ENCODE peak calls at places on chromosome 21, in nine cellular contexts. H is psoas muscle; I is CD8-positive, alpha-beta T cell; O is K562; U is left lung; A is fibroblast of lung; L is heart right ventricle; C is transverse colon; Q is thoracic aorta. F is an unnamed sample.
A peak's percentile ranks its signal among the peaks of the same experiment; 100 is the strongest.

GRCh38 chr21:46500224-46500861 is 41.7 kb downstream of the DIP2A start:
- DNase-seq in H (no peak), I (no peak), O (peak; percentile 42), U (no peak), A (peak; percentile 44), L (no peak), C (no peak), Q (no peak), F (no peak)

GRCh38 chr21:36806103-36806502 is 107.2 kb downstream of the SIM2 start:
- DNase-seq in H (no peak), I (no peak), O (no peak), U (no peak), A (peak; percentile 45), L (no peak), C (no peak), Q (no peak), F (no peak)

GRCh38 chr21:27590271-27590670 is 623.4 kb upstream of the ADAMTS5 start:
- DNase-seq in H (peak; percentile 21), I (no peak), O (no peak), U (no peak), A (peak; percentile 20), L (peak; percentile 14), C (no peak), Q (no peak), F (no peak)

GRCh38 chr21:43467785-43468184 is 40.9 kb upstream of the SIK1 start:
- DNase-seq in H (no peak), I (no peak), O (no peak), U (peak; percentile 4), A (no peak), L (no peak), C (no peak), Q (no peak), F (no peak)

GRCh38 chr21:36385909-36386642 is 884 bp downstream of the CHAF1B start:
- DNase-seq in H (no peak), I (no peak), O (no peak), U (no peak), A (no peak), L (no peak), C (no peak), Q (no peak), F (no peak)

GRCh38 chr21:33427051-33427450 is 23.8 kb downstream of the IFNGR2 start:
- DNase-seq in H (no peak), I (no peak), O (no peak), U (no peak), A (no peak), L (no peak), C (no peak), Q (no peak), F (no peak)

GRCh38 chr21:25424674-25425073 is 182.6 kb downstream of the MRPL39 start:
- DNase-seq in H (no peak), I (no peak), O (no peak), U (no peak), A (no peak), L (no peak), C (no peak), Q (no peak), F (no peak)

GRCh38 chr21:33230518-33231324 is 983 bp downstream of the IFNAR2 start:
- DNase-seq in H (peak; percentile 58), I (peak; percentile 44), O (peak; percentile 69), U (peak; percentile 82), A (peak; percentile 71), L (peak; percentile 56), C (peak; percentile 66), Q (no peak), F (peak; percentile 33)

GRCh38 chr21:26107439-26107838 is 63.1 kb downstream of the APP start:
- DNase-seq in H (no peak), I (no peak), O (no peak), U (no peak), A (no peak), L (no peak), C (no peak), Q (no peak), F (no peak)

GRCh38 chr21:33266784-33267135 is 593 bp downstream of the IL10RB start:
- DNase-seq in H (no peak), I (peak; percentile 40), O (no peak), U (no peak), A (no peak), L (no peak), C (peak; percentile 45), Q (no peak), F (no peak)

GRCh38 chr21:36321325-36322082 is 1.5 kb downstream of the MORC3 start:
- DNase-seq in H (no peak), I (no peak), O (peak; percentile 23), U (no peak), A (peak; percentile 33), L (no peak), C (no peak), Q (no peak), F (peak; percentile 15)

GRCh38 chr21:33419538-33420123 is 16.4 kb downstream of the IFNGR2 start:
- DNase-seq in H (peak; percentile 31), I (no peak), O (no peak), U (no peak), A (no peak), L (no peak), C (no peak), Q (no peak), F (peak; percentile 62)

GRCh38 chr21:28884481-28884880 is 108.2 kb downstream of the LTN1 start:
- DNase-seq in H (no peak), I (no peak), O (no peak), U (no peak), A (peak; percentile 16), L (no peak), C (no peak), Q (no peak), F (no peak)

GRCh38 chr21:22063140-22063539 is 1064.9 kb downstream of the NCAM2 start:
- DNase-seq in H (no peak), I (no peak), O (no peak), U (no peak), A (no peak), L (no peak), C (no peak), Q (no peak), F (no peak)

DNA sequence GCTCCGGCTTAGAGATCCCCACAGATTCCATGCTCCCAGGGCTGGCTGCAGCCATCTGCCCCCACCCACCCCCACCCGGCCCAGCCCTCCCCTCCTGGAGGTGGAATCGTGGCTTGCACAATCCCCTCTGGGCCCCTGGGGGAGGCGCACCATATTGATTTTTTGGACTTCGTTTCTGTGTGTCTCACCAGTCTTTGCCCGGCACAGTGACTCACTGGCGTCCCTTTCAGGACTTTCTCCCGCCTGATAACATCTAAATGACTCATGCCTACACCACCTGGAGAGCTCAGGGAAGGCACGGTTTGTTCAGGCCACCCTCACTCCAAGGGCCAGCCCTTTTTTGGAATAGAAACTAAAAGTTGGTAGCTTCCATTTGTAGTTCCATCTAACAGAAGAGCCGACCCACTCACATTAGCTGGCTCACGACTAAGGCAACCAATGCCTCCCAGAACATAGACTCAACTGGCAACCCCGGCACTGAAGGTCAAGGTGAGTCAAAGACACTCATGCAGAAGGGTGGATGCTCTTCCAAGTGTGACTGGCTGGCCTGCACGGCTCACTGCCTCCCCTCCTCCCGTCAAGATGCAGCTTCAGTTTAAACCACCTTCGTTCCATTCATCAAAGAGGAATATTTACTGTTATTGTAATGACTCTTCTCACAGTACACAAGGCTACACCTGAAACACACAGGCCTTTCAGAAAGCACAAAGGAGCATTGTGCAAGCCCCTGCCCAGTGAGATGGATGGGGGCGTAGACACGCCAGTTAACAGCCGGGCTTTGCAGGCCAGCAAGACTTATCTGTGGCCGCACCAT is 18.1 kb upstream of the ETS2 start:
- DNase-seq in H (no peak), I (no peak), O (peak; percentile 76), U (no peak), A (peak; percentile 89), L (no peak), C (peak; percentile 83), Q (no peak), F (peak; percentile 64)
- H3K27ac ChIP-seq in H (no peak overlapping the region), I (no peak overlapping the region), O (peak overlapping the region; percentile 1), U (no peak overlapping the region), A (no peak overlapping the region), L (no peak overlapping the region), C (peak overlapping the region; percentile 87), Q (no peak overlapping the region), F (no peak overlapping the region)

GRCh38 chr21:41142051-41142795 is 25.7 kb upstream of the BACE2 start:
- DNase-seq in H (peak; percentile 31), I (no peak), O (no peak), U (no peak), A (peak; percentile 97), L (no peak), C (no peak), Q (peak; percentile 21), F (no peak)
- TF ChIP-seq CTCF in H (no peak), I (no peak), O (no peak), U (no peak), A (no peak), L (no peak), C (no peak), Q (no peak), F (no peak)

DNA sequence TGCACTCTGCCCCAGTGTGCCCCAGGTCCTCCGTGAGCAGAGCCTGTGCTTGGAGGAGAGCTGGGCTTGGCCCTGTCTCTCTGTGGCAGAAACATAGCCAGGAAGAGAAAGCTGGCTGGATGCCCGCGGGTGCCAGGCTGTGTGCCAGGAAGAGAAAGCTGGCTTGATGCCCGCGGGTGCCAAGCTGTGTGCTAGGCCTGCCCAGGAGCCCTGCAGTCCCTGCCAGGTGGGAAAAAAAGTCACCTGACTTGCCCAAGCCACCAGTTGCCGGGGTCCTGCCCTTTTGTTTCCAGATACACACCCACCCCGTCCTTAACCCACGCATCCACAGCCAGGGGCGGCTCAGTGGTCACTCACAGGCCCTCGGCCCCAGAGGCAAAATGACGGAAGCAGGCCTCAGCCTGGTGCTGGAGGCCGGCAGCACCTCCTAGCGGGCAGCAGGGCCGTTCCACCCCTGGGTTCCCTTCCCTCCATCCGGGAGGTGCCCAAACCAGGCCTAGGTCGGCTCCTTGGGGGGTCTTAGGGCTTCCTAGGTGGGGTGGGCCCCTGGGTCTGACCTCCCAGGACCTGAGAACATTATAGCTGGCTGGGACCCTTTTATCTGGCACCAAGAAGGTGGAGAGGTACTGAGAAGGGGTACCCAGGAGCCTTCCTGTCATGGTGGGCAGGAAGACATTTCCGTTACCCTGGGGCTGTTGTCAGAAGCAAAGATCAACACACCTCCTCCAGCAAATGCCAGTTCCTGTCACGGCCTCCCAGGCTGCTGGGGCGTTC is 9.1 kb downstream of the ITGB2 start:
- DNase-seq in H (peak; percentile 56), I (peak; percentile 63), O (peak; percentile 75), U (peak; percentile 92), A (no peak), L (peak; percentile 81), C (peak; percentile 90), Q (no peak), F (peak; percentile 88)
- H3K4me1 ChIP-seq in H (peaks cover 9% of the 10 kb centered on the region), I (peaks cover 96% of the 10 kb centered on the region), O (peaks cover 9% of the 10 kb centered on the region), U (peaks cover 95% of the 10 kb centered on the region), A (no peaks in the 10 kb centered on the region), L (peaks cover 4% of the 10 kb centered on the region), C (peaks cover 48% of the 10 kb centered on the region), Q (peaks cover 29% of the 10 kb centered on the region), F (peaks cover 29% of the 10 kb centered on the region)

DNA sequence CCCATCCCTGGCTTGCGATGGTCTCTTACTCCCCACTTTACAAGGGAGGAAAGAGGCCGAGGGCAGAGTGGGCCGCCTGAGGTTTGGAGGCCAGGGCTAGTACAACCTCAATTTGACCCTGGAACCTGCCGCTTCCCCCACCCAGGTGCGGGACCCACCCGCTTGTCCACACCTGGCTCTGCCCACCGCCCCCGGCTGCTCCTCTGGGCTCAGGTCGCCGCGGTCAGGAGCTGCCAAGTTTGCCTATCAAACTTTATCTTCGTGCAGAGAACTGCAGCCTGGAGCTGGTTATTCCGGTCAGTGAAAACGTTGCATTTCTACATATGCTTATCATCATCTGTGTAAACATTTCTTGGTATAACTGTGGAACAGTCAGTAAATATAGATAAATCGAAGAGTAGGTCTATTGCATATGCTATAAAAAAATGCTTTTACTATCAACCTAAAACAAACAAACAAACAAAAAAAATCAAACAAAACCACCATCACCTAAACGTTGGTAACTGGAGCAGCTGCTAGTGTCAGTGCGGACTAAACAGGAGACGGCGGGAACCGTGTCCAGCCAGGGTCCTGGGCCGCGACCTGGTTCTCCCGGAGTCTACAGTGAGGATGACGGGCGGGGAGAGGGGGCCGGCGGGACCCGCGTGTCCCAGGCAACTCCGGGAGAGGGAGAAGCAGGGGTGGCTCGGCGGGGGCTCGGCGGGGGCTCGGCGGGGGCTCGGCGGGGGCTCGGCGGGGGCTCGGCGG is 906 bp upstream of the ADARB1 start:
- DNase-seq in H (no peak), I (no peak), O (peak; percentile 78), U (peak; percentile 82), A (no peak), L (no peak), C (peak; percentile 24), Q (no peak), F (peak; percentile 34)
- H3K27ac ChIP-seq in H (peak overlapping the region; percentile 93), I (no peak overlapping the region), O (peak overlapping the region; percentile 68), U (no peak overlapping the region), A (no peak overlapping the region), L (peak overlapping the region; percentile 94), C (peak overlapping the region; percentile 95), Q (peak overlapping the region; percentile 91), F (no peak overlapping the region)